ENCODE peak calls at places on chromosomes 7 and 10, in four cellular contexts. W, L, E and S are unnamed samples.
A peak's percentile ranks its signal among the peaks of the same experiment; 100 is the strongest.

GRCh38 chr10:14602807-14603538 is 171.7 kb downstream of the FAM107B start:
- DNase-seq in W (no peak), L (no peak), E (no peak), S (no peak)

GRCh38 chr7:18610331-18610948 is 114.9 kb downstream of the HDAC9 start:
- DNase-seq in W (no peak), L (no peak), E (peak; percentile 25), S (peak; percentile 10)

GRCh38 chr7:15215611-15216010 is 313.1 kb upstream of the DGKB start:
- DNase-seq in W (no peak), L (no peak), E (no peak), S (no peak)

GRCh38 chr10:11003739-11004515 is 13.7 kb upstream of the CELF2 start:
- DNase-seq in W (no peak), L (no peak), E (no peak), S (no peak)

GRCh38 chr7:138125119-138125518 is 48.9 kb downstream of the AKR1D1 start:
- DNase-seq in W (no peak), L (no peak), E (no peak), S (no peak)

GRCh38 chr10:98383869-98384268 is 31.1 kb downstream of the PYROXD2 start:
- DNase-seq in W (no peak), L (no peak), E (no peak), S (no peak)

GRCh38 chr7:31811650-31812461 is 124.8 kb downstream of the PPP1R17 start:
- DNase-seq in W (no peak), L (peak; percentile 65), E (no peak), S (no peak)

GRCh38 chr7:16494551-16494950 is 29.0 kb upstream of the SOSTDC1 start:
- DNase-seq in W (no peak), L (no peak), E (no peak), S (no peak)

GRCh38 chr10:119408969-119409371 is 133.5 kb downstream of the RGS10 start:
- DNase-seq in W (no peak), L (no peak), E (no peak), S (no peak)

GRCh38 chr10:43287056-43288007 is 20.5 kb upstream of the RASGEF1A start:
- DNase-seq in W (no peak), L (no peak), E (no peak), S (no peak)

GRCh38 chr10:76291175-76291574 is 859.8 kb downstream of the LRMDA start:
- DNase-seq in W (no peak), L (no peak), E (no peak), S (no peak)

GRCh38 chr10:5151076-5151475 is 33.9 kb downstream of the AKR1C8 start:
- DNase-seq in W (no peak), L (no peak), E (no peak), S (no peak)

GRCh38 chr7:20737840-20738448 is 48.7 kb downstream of the SP8 start:
- DNase-seq in W (no peak), L (no peak), E (peak; percentile 12), S (no peak)

GRCh38 chr7:155558961-155559360 is 12.6 kb upstream of the CNPY1 start:
- DNase-seq in W (no peak), L (no peak), E (no peak), S (no peak)

GRCh38 chr7:544528-545221 is 25.0 kb upstream of the PDGFA start:
- DNase-seq in W (no peak), L (no peak), E (no peak), S (no peak)

GRCh38 chr7:128827971-128828711 is 2.1 kb upstream of the FLNC start:
- DNase-seq in W (peak; percentile 60), L (peak; percentile 86), E (peak; percentile 82), S (no peak)

GRCh38 chr10:68303849-68304412 is 27.9 kb upstream of the HNRNPH3 start:
- DNase-seq in W (no peak), L (no peak), E (no peak), S (no peak)

GRCh38 chr7:2306688-2307087 is 7.6 kb downstream of the SNX8 start:
- DNase-seq in W (no peak), L (no peak), E (no peak), S (no peak)

GRCh38 chr7:137642467-137642866 is 204.3 kb downstream of the DGKI start:
- DNase-seq in W (no peak), L (no peak), E (no peak), S (no peak)

GRCh38 chr7:30347226-30348082 is 63.1 kb downstream of the ZNRF2 start:
- DNase-seq in W (no peak), L (no peak), E (no peak), S (no peak)

GRCh38 chr7:18906901-18907300 is 210.5 kb downstream of the TWIST1 start:
- DNase-seq in W (no peak), L (no peak), E (no peak), S (no peak)

GRCh38 chr10:131735577-131735976 is 165.2 kb upstream of the PPP2R2D start:
- DNase-seq in W (no peak), L (peak; percentile 42), E (no peak), S (no peak)

GRCh38 chr10:26435852-26436251 is 2.3 kb upstream of the APBB1IP start:
- DNase-seq in W (no peak), L (no peak), E (no peak), S (no peak)

GRCh38 chr7:77200542-77200941 is 923 bp upstream of the FGL2 start:
- DNase-seq in W (no peak), L (no peak), E (no peak), S (peak; percentile 35)

GRCh38 chr10:92291921-92292860 is 1.2 kb downstream of the MARCHF5 start:
- DNase-seq in W (no peak), L (peak; percentile 75), E (peak; percentile 70), S (peak; percentile 63)

GRCh38 chr7:130419652-130420051 is 21.2 kb downstream of the CEP41 start:
- DNase-seq in W (no peak), L (no peak), E (peak; percentile 39), S (no peak)

GRCh38 chr10:85464336-85464735 is 902.3 kb downstream of the GRID1 start:
- DNase-seq in W (no peak), L (no peak), E (no peak), S (no peak)

GRCh38 chr7:18762189-18762588 is 266.6 kb downstream of the HDAC9 start:
- DNase-seq in W (peak; percentile 55), L (no peak), E (no peak), S (no peak)

GRCh38 chr10:70312972-70313371 is 29.2 kb upstream of the NPFFR1 start:
- DNase-seq in W (no peak), L (no peak), E (no peak), S (no peak)

DNA sequence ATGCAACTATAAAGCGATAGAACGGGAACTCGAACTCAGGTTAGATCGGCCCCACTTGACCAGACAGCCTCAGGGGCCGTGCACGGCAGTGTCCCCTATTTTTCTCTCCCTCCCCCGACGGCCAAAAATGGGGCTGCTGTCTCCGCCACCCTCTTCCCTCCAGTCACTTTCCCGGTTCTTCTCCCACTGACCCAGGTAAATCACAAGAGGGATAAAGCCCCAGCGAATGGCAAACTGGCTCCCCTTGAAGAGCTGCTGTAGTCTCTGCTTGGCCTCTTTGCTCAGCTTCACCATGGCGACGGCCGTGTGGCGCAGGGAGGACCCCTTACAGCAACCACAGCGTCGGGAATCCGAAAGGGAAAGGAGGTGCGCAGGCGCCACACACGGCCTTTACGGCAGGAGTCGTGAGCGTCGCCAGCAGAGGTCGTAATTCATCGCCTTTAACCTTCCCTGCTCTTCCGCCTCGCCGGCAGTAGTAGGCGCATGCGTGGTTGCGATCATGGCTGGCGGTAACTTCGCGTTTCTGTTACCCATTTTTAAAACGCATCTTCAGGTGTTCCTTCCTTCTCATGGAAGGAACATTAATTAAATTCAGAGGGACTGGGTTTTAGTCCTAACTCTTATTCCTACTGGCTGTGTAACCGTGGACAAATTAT is at the start of gene TOMM7:
- DNase-seq in W (peak; percentile 93), L (peak; percentile 96), E (peak; percentile 98), S (peak; percentile 96)
- TF ChIP-seq CTCF in W (peak; percentile 27), L (peak; percentile 12), E (no peak), S (peak; percentile 50)

GRCh38 chr10:72639441-72639873 is 13.6 kb upstream of the MICU1 start:
- DNase-seq in W (no peak), L (no peak), E (no peak), S (peak; percentile 18)
- TF ChIP-seq CTCF in W (no peak), L (no peak), E (no peak), S (no peak)

GRCh38 chr7:136274636-136275345 is 297.6 kb upstream of the MTPN start:
- DNase-seq in W (no peak), L (no peak), E (no peak), S (no peak)
- TF ChIP-seq CTCF in W (no peak), L (no peak), E (no peak), S (no peak)

DNA sequence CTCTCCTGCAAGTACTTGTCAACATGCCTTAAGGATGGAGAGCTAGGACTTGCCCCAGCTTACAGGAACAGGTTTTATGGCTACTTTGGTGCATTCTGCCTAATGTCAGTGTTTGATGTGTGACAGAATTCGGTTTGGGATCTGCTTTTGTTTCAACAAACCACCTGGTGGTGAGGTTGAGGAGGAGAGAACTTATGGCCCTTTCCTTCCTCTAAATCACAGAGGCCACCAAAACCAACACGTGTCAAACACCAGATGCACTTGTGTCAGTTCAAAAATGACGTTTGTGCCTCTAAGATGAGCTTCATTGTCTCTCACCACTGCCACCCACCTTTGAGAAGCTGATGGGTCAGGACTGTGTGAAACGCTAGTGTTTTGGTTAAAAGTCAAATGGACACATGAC is 83.9 kb downstream of the OSBPL3 start:
- DNase-seq in W (no peak), L (no peak), E (no peak), S (peak; percentile 75)
- TF ChIP-seq CTCF in W (no peak), L (no peak), E (no peak), S (no peak)

GRCh38 chr7:22843681-22844309 is 21.1 kb upstream of the TOMM7 start:
- DNase-seq in W (no peak), L (no peak), E (no peak), S (no peak)
- TF ChIP-seq CTCF in W (no peak), L (no peak), E (no peak), S (no peak)

GRCh38 chr7:116584721-116585120 is 59.9 kb downstream of the CAV1 start:
- DNase-seq in W (no peak), L (no peak), E (no peak), S (no peak)

GRCh38 chr7:116585392-116585791 is 60.6 kb downstream of the CAV1 start:
- DNase-seq in W (no peak), L (no peak), E (no peak), S (no peak)

GRCh38 chr7:116582806-116583444 is 58.1 kb downstream of the CAV1 start:
- DNase-seq in W (no peak), L (no peak), E (no peak), S (no peak)

GRCh38 chr7:116582164-116582732 is 57.4 kb downstream of the CAV1 start:
- DNase-seq in W (no peak), L (no peak), E (no peak), S (no peak)

DNA sequence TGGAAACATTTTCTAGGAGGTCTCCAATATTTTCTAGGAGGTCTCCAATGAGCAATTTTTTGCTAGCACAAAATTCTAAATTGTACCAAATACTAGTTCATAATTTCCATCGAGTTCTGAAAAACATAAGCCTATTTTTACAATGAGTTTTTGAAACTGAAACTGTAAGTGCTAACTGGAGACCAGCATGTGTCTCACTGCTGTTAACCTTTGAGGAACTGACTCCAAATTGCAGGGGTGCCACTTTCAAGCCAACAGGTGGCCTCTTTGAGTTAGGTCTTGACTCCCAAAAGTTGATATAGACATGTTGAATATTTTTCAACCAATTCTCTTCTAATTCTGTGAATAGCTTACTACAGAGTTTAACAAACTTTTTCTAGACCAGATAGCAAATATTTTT is 58.8 kb downstream of the CAV1 start:
- DNase-seq in W (no peak), L (no peak), E (no peak), S (peak; percentile 68)
- TF ChIP-seq CTCF in W (no peak), L (no peak), E (no peak), S (peak; percentile 26)